ENCODE peak calls at places on chromosomes 16 and 17, in nine cellular contexts. Z, P, D, I, E, G, Q, B and H are unnamed samples.

GRCh38 chr17:60554377-60554788 is 28.3 kb upstream of the APPBP2 start:
- DNase-seq in Z (no peak), P (no peak), D (peak), I (peak), E (no peak), G (no peak), Q (no peak), B (peak), H (no peak)

GRCh38 chr16:86575095-86575685 is 3.2 kb upstream of the FOXL1 start:
- DNase-seq in Z (no peak), P (no peak), D (no peak), I (no peak), E (no peak), G (no peak), Q (no peak), B (no peak), H (no peak)

GRCh38 chr16:51557670-51558069 is 406.6 kb upstream of the SALL1 start:
- DNase-seq in Z (no peak), P (no peak), D (no peak), I (no peak), E (no peak), G (no peak), Q (no peak), B (no peak), H (no peak)

GRCh38 chr17:50817142-50817751 is 18.1 kb upstream of the WFIKKN2 start:
- DNase-seq in Z (no peak), P (peak), D (no peak), I (no peak), E (peak), G (no peak), Q (peak), B (peak), H (peak)

GRCh38 chr16:48637039-48637438 is 27.1 kb upstream of the N4BP1 start:
- DNase-seq in Z (no peak), P (no peak), D (no peak), I (no peak), E (no peak), G (peak), Q (no peak), B (no peak), H (no peak)

GRCh38 chr16:85461814-85462404 is 151.2 kb upstream of the GSE1 start:
- DNase-seq in Z (no peak), P (peak), D (no peak), I (peak), E (peak), G (no peak), Q (peak), B (peak), H (no peak)

GRCh38 chr17:17507465-17508011 is 11.3 kb upstream of the RASD1 start:
- DNase-seq in Z (no peak), P (no peak), D (no peak), I (no peak), E (no peak), G (no peak), Q (no peak), B (no peak), H (no peak)

GRCh38 chr16:87531418-87531817 is 38.6 kb upstream of the ZCCHC14 start:
- DNase-seq in Z (no peak), P (no peak), D (no peak), I (no peak), E (no peak), G (no peak), Q (no peak), B (no peak), H (no peak)

GRCh38 chr16:53232826-53233529 is 178.2 kb downstream of the CHD9 start:
- DNase-seq in Z (no peak), P (no peak), D (no peak), I (no peak), E (no peak), G (no peak), Q (no peak), B (peak), H (no peak)

GRCh38 chr16:66741131-66741900 is 10.1 kb downstream of the DYNC1LI2 start:
- DNase-seq in Z (peak), P (peak), D (peak), I (peak), E (peak), G (peak), Q (no peak), B (peak), H (peak)

GRCh38 chr17:61504697-61505096 is 52.5 kb downstream of the TBX4 start:
- DNase-seq in Z (no peak), P (no peak), D (peak), I (peak), E (no peak), G (no peak), Q (no peak), B (peak), H (no peak)

GRCh38 chr16:19123535-19124178 is 9.9 kb downstream of the ITPRIPL2 start:
- DNase-seq in Z (no peak), P (no peak), D (no peak), I (no peak), E (no peak), G (no peak), Q (no peak), B (no peak), H (no peak)

GRCh38 chr16:88687676-88688012 is 1.3 kb upstream of the SNAI3 start:
- DNase-seq in Z (no peak), P (no peak), D (no peak), I (no peak), E (no peak), G (no peak), Q (no peak), B (no peak), H (no peak)

GRCh38 chr16:11145173-11145820 is 110.7 kb downstream of the SOCS1 start:
- DNase-seq in Z (no peak), P (no peak), D (no peak), I (no peak), E (peak), G (no peak), Q (no peak), B (no peak), H (no peak)

GRCh38 chr17:68794636-68795503 is 160.3 kb downstream of the ABCA8 start:
- DNase-seq in Z (peak), P (no peak), D (peak), I (peak), E (no peak), G (no peak), Q (no peak), B (peak), H (no peak)

GRCh38 chr16:17083628-17084027 is 387.1 kb downstream of the XYLT1 start:
- DNase-seq in Z (no peak), P (no peak), D (no peak), I (no peak), E (no peak), G (no peak), Q (no peak), B (no peak), H (no peak)

GRCh38 chr16:11835891-11836652 is 15.3 kb downstream of the RSL1D1 start:
- DNase-seq in Z (no peak), P (no peak), D (peak), I (peak), E (no peak), G (no peak), Q (no peak), B (peak), H (no peak)

GRCh38 chr17:3864534-3864933 is 18.5 kb upstream of the NCBP3 start:
- DNase-seq in Z (no peak), P (no peak), D (no peak), I (no peak), E (no peak), G (no peak), Q (no peak), B (no peak), H (no peak)

GRCh38 chr17:4947411-4948165 is 742 bp downstream of the PFN1 start:
- DNase-seq in Z (peak), P (peak), D (peak), I (peak), E (peak), G (no peak), Q (peak), B (peak), H (peak)

GRCh38 chr16:17970816-17971291 is 365.7 kb downstream of the NPIPA8 start:
- DNase-seq in Z (no peak), P (no peak), D (no peak), I (no peak), E (no peak), G (no peak), Q (no peak), B (no peak), H (no peak)

GRCh38 chr17:17533901-17534441 is 37.8 kb upstream of the RASD1 start:
- DNase-seq in Z (no peak), P (no peak), D (no peak), I (no peak), E (no peak), G (no peak), Q (no peak), B (no peak), H (no peak)

GRCh38 chr17:1605681-1606351 is 22.8 kb downstream of the SLC43A2 start:
- DNase-seq in Z (no peak), P (no peak), D (no peak), I (no peak), E (no peak), G (no peak), Q (no peak), B (no peak), H (no peak)

GRCh38 chr17:20995164-20995872 is 47.5 kb downstream of the USP22 start:
- DNase-seq in Z (no peak), P (peak), D (no peak), I (no peak), E (no peak), G (no peak), Q (no peak), B (no peak), H (no peak)

GRCh38 chr16:8920676-8921625 is 38.8 kb downstream of the LITAFD start:
- DNase-seq in Z (no peak), P (no peak), D (no peak), I (peak), E (no peak), G (no peak), Q (no peak), B (peak), H (no peak)

GRCh38 chr17:29705352-29705751 is 82.6 kb upstream of the CORO6 start:
- DNase-seq in Z (no peak), P (no peak), D (no peak), I (no peak), E (no peak), G (no peak), Q (no peak), B (no peak), H (no peak)

GRCh38 chr16:4465977-4466779 is 8.2 kb downstream of the NMRAL1 start:
- DNase-seq in Z (no peak), P (no peak), D (no peak), I (no peak), E (no peak), G (no peak), Q (no peak), B (no peak), H (no peak)

GRCh38 chr17:79783891-79784290 is 5.9 kb downstream of the CBX2 start:
- DNase-seq in Z (no peak), P (no peak), D (no peak), I (no peak), E (no peak), G (no peak), Q (no peak), B (no peak), H (no peak)

GRCh38 chr17:50613007-50613406 is 21.7 kb upstream of the ABCC3 start:
- DNase-seq in Z (no peak), P (no peak), D (no peak), I (no peak), E (no peak), G (no peak), Q (no peak), B (no peak), H (no peak)

GRCh38 chr17:72392056-72393010 is 271.5 kb downstream of the SOX9 start:
- DNase-seq in Z (no peak), P (no peak), D (peak), I (peak), E (no peak), G (no peak), Q (no peak), B (peak), H (no peak)

GRCh38 chr17:48611681-48612455 is 1.1 kb upstream of the HOXB7 start:
- DNase-seq in Z (no peak), P (no peak), D (no peak), I (peak), E (no peak), G (no peak), Q (no peak), B (no peak), H (no peak)

GRCh38 chr16:636206-637080 is at the start of gene METTL26:
- DNase-seq in Z (peak), P (peak), D (peak), I (peak), E (peak), G (peak), Q (peak), B (peak), H (peak)

GRCh38 chr17:78154903-78155811 is 9.0 kb downstream of the C17orf99 start:
- DNase-seq in Z (no peak), P (no peak), D (no peak), I (no peak), E (no peak), G (no peak), Q (no peak), B (no peak), H (no peak)

GRCh38 chr16:1102333-1102700 is 6.3 kb upstream of the C1QTNF8 start:
- DNase-seq in Z (no peak), P (no peak), D (no peak), I (no peak), E (no peak), G (no peak), Q (no peak), B (no peak), H (no peak)

GRCh38 chr16:54633943-54634362 is 296.7 kb upstream of the IRX5 start:
- DNase-seq in Z (no peak), P (no peak), D (no peak), I (peak), E (no peak), G (no peak), Q (peak), B (peak), H (peak)
- TF ChIP-seq CTCF in Z (peak), P (peak), D (peak), I (peak), E (no peak), G (peak), Q (peak), B (peak), H (peak)

DNA sequence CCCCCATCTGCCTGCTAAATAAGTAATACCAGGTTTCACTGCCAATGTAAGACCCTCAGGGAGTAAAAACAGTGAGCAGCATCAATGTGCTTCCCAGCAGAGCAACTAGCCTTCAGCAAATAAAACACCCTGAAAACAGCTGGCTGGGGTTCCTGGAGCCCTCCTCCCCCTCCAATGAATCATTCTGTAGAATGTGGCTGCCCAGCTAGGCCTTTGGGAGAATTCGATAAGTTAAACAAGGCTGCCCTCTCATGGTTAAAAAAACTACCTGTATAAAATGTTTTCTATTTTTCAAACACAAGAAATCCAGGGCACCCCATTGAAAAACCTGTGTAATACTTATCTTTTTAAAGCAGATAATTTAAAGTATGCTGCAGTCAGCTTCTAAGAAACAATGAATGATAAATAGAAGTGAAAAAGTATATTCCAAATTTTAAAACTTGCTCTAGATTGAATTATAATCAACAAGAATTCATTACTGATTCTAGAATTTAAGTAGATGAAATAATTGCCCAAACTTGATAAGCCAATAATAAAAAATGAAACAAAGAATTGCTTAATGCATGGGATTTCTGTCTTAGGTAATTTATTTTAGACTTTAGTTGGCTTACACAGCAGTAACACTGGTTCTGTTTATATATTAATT is 9.4 kb upstream of the TOM1L1 start:
- DNase-seq in Z (no peak), P (peak), D (peak), I (peak), E (no peak), G (no peak), Q (peak), B (peak), H (peak)
- TF ChIP-seq CTCF in Z (no peak), P (peak), D (peak), I (peak), E (no peak), G (peak), Q (peak), B (peak), H (peak)

GRCh38 chr17:44436336-44436735 is 46.9 kb upstream of the ITGA2B start:
- DNase-seq in Z (no peak), P (no peak), D (no peak), I (no peak), E (no peak), G (no peak), Q (no peak), B (no peak), H (no peak)

GRCh38 chr17:44432254-44433157 is 43.1 kb upstream of the ITGA2B start:
- DNase-seq in Z (no peak), P (no peak), D (no peak), I (no peak), E (no peak), G (no peak), Q (no peak), B (no peak), H (no peak)
- TF ChIP-seq CTCF in Z (no peak), P (no peak), D (no peak), I (no peak), E (no peak), G (no peak), Q (no peak), B (no peak), H (no peak)

DNA sequence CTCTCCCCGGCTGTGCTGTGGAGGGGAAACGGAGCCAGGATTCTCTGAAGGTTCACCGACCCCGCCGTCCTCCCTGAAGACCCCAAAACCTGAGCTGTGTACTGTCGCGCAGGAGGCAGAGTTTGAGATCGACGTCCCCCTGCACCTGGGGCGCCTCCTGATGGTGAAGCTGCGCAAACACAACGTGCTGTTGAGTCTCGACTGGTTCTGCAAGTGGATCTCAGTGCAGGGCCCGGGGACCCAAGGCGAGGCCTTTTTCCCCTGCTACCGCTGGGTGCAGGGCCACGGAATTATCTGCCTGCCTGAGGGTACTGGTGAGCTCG is 62.6 kb upstream of the TEKT1 start:
- DNase-seq in Z (no peak), P (no peak), D (no peak), I (no peak), E (no peak), G (no peak), Q (peak), B (peak), H (peak)
- TF ChIP-seq CTCF in Z (no peak), P (peak), D (peak), I (peak), E (no peak), G (no peak), Q (peak), B (peak), H (peak)

DNA sequence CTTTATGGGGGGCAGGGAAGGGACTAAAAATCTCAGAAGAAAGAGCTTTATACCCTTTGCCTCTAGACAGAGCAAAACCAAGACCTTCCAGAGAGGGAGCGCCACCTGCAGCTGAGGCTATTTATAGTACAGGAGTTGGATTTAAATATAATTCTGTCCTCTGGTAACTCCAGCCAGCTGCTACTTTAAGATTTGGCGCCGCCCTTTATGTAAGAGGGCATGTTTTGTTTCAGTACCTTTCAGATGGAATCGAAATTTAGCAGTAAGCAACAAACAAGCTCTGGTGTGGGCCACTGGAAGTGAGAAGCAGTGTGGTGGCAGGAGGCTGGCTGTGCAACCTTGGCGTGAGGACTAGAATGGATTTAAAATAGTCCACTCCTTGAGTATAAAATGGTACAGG is 5.2 kb upstream of the GUCY2D start:
- DNase-seq in Z (no peak), P (no peak), D (peak), I (peak), E (no peak), G (no peak), Q (peak), B (peak), H (peak)
- TF ChIP-seq CTCF in Z (no peak), P (peak), D (peak), I (peak), E (no peak), G (peak), Q (peak), B (peak), H (no peak)

DNA sequence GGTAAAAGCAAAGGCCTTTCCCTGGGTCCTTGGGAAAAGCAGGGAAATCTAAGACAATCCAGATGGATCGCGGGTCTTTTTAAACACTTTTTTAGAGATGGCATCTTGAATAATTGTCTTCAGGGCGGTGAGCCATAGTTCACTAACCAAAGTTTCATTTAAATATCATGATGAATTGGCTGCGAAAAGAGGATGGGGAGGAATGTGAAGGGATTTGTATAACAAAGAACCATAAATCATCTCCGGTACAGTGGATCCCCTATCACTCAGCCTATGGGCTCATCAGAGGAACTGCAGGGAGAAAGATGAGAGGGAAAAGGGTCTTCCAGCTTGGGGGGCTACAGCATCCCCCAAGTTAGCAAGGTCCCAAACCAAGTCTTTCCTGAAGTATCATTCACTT is 16.6 kb upstream of the DDX52 start:
- DNase-seq in Z (no peak), P (no peak), D (no peak), I (no peak), E (no peak), G (no peak), Q (no peak), B (no peak), H (no peak)
- TF ChIP-seq CTCF in Z (no peak), P (no peak), D (no peak), I (no peak), E (no peak), G (no peak), Q (no peak), B (no peak), H (no peak)